ENCODE peak calls at places on chromosomes 11 and 22, in four cellular contexts. E, T, Y and O are unnamed samples.

GRCh38 chr11:34426766-34427170 is 12.0 kb upstream of the CAT start:
- DNase-seq in Y (no peak), T (peak; percentile 73), E (no peak), O (no peak)

GRCh38 chr22:19287076-19287724 is 4.3 kb downstream of the CLTCL1 start:
- DNase-seq in E (no peak), Y (no peak), T (no peak), O (no peak)

GRCh38 chr11:13891911-13892310 is 70.6 kb upstream of the SPON1 start:
- DNase-seq in Y (no peak), T (no peak), E (no peak), O (no peak)

GRCh38 chr11:8336356-8337114 is 72.9 kb upstream of the LMO1 start:
- DNase-seq in E (no peak), Y (no peak), T (no peak), O (no peak)

GRCh38 chr11:134331565-134332188 is at the start of gene GLB1L2:
- DNase-seq in E (peak; percentile 87), Y (peak; percentile 84), T (peak; percentile 99), O (peak; percentile 35)

GRCh38 chr11:102345923-102346322 is 1.1 kb upstream of the BIRC2 start:
- DNase-seq in T (no peak), Y (peak; percentile 36), E (no peak), O (peak; percentile 64)

GRCh38 chr11:46718155-46719019 is 626 bp upstream of the F2 start:
- DNase-seq in Y (no peak), T (no peak), E (no peak), O (peak; percentile 98)

GRCh38 chr22:37686002-37686982 is at the start of gene NOL12:
- DNase-seq in T (peak; percentile 91), Y (peak; percentile 89), E (peak; percentile 84), O (peak; percentile 78)

GRCh38 chr22:36769541-36769940 is 6.4 kb downstream of the IFT27 start:
- DNase-seq in E (no peak), T (no peak), Y (no peak), O (no peak)

GRCh38 chr11:69286358-69287327 is 7.3 kb upstream of the MYEOV start:
- DNase-seq in Y (no peak), T (no peak), E (no peak), O (no peak)

GRCh38 chr11:128948583-128948982 is 5.9 kb upstream of the TP53AIP1 start:
- DNase-seq in E (peak; percentile 52), T (no peak), Y (no peak), O (no peak)

GRCh38 chr22:20803696-20804324 is 29.9 kb downstream of the SERPIND1 start:
- DNase-seq in Y (peak; percentile 84), E (peak; percentile 71), T (peak; percentile 71), O (peak; percentile 40)

GRCh38 chr22:19974233-19974861 is 32.7 kb upstream of the TXNRD2 start:
- DNase-seq in T (peak; percentile 91), E (peak; percentile 93), Y (peak; percentile 93), O (peak; percentile 75)

GRCh38 chr11:124934862-124935547 is 842 bp downstream of the HEPACAM start:
- DNase-seq in E (no peak), Y (no peak), T (no peak), O (peak; percentile 78)

GRCh38 chr22:37316875-37317371 is 34.6 kb downstream of the CYTH4 start:
- DNase-seq in Y (peak; percentile 81), E (peak; percentile 80), T (peak; percentile 92), O (peak; percentile 83)

GRCh38 chr11:77074626-77075221 is 8.0 kb downstream of the CAPN5 start:
- DNase-seq in Y (no peak), E (no peak), T (no peak), O (no peak)

GRCh38 chr22:21009638-21010425 is 5.1 kb upstream of the P2RX6 start:
- DNase-seq in T (no peak), E (peak; percentile 56), Y (peak; percentile 86), O (peak; percentile 65)

GRCh38 chr11:45322891-45323597 is 36.9 kb upstream of the SYT13 start:
- DNase-seq in Y (no peak), T (no peak), E (no peak), O (no peak)

GRCh38 chr11:17641792-17642350 is 77.5 kb upstream of the MYOD1 start:
- DNase-seq in T (peak; percentile 20), E (no peak), Y (no peak), O (no peak)

GRCh38 chr11:74449369-74449931 is 17.9 kb downstream of the KCNE3 start:
- DNase-seq in E (no peak), Y (peak; percentile 81), T (peak; percentile 56), O (peak; percentile 52)

GRCh38 chr11:79304599-79305212 is 136.1 kb downstream of the TENM4 start:
- DNase-seq in Y (no peak), T (no peak), E (no peak), O (no peak)

GRCh38 chr11:101470881-101471535 is 112.8 kb downstream of the TRPC6 start:
- DNase-seq in Y (no peak), E (no peak), T (no peak), O (peak; percentile 25)

GRCh38 chr22:46051646-46052045 is 74.7 kb upstream of the WNT7B start:
- DNase-seq in E (peak; percentile 0), Y (no peak), T (no peak), O (no peak)

GRCh38 chr11:32713496-32713895 is 81.0 kb downstream of the CCDC73 start:
- DNase-seq in E (no peak), Y (no peak), T (no peak), O (no peak)

GRCh38 chr22:21450320-21450831 is 16.8 kb upstream of the TMEM191C start:
- DNase-seq in Y (no peak), T (peak; percentile 44), E (peak; percentile 45), O (no peak)

GRCh38 chr11:1254733-1255132 is 31.9 kb downstream of the MUC5B start:
- DNase-seq in T (no peak), E (no peak), Y (no peak), O (no peak)

GRCh38 chr11:65594991-65595920 is at the start of gene KCNK7:
- DNase-seq in E (no peak), T (peak; percentile 43), Y (peak; percentile 51), O (no peak)

GRCh38 chr22:49008682-49009235 is 818.9 kb downstream of the BRD1 start:
- DNase-seq in E (no peak), Y (no peak), T (no peak), O (no peak)

GRCh38 chr11:83464181-83464580 is 178.0 kb upstream of the CCDC90B start:
- DNase-seq in E (no peak), T (no peak), Y (no peak), O (no peak)

GRCh38 chr11:56103210-56103737 is at the start of gene OR8H2:
- DNase-seq in T (no peak), Y (no peak), E (no peak), O (no peak)
- TF ChIP-seq FOXJ3 in T (no peak), Y (no peak), E (no peak), O (no peak)

GRCh38 chr22:17110791-17111550 is 10.2 kb downstream of the TMEM121B start:
- DNase-seq in Y (no peak), E (no peak), T (no peak), O (no peak)
- TF ChIP-seq FOXJ3 in Y (no peak), E (no peak), T (no peak), O (no peak)

GRCh38 chr11:117457031-117457785 is 129.6 kb downstream of the CEP164 start:
- DNase-seq in E (no peak), Y (no peak), T (no peak), O (no peak)
- TF ChIP-seq FOXJ3 in E (no peak), Y (no peak), T (no peak), O (no peak)

GRCh38 chr11:123924027-123924426 is 15.4 kb upstream of the OR4D5 start:
- DNase-seq in E (no peak), Y (no peak), T (no peak), O (no peak)
- TF ChIP-seq FOXJ3 in E (no peak), Y (no peak), T (no peak), O (no peak)

DNA sequence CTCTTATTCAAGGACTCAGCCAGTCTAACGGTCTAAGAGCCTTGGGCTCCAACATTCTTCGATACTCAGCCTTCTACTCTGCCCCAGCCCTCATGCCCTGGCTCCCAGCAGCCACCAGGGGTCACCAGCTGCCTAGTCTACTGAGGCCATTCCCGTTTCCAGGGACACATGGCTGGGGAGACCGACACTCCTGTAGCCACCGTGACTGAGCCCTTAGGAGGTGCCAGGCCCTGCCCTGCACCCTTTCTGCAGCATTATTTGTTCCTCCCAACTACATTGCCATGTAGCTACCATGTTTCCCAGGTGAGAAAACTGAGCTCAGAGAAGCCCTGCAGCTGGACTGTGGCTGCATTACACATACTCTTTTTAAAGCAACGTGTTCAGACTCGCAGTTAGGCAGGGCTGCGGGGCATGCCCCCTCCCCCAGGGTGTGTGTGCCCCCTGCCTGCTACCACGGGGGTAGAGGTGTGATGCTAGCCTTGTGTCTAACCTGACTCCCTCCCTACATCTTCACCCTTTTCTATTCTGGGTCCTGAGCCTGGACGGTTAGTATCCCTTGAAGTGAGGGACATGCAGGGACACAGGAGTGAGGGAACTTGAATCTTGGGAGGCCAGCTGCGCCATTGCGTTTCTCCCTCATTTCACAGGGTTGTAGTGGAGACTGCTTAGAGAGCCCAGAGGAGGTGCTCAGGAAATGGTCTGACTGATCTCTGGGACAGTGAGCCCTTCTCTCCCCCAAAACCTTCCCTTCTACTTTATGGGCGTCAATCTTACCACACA is 17.5 kb downstream of the ATG16L2 start:
- DNase-seq in Y (peak; percentile 85), E (peak; percentile 90), T (peak; percentile 88), O (peak; percentile 63)
- TF ChIP-seq FOXJ3 in Y (no peak), E (no peak), T (no peak), O (no peak)

DNA sequence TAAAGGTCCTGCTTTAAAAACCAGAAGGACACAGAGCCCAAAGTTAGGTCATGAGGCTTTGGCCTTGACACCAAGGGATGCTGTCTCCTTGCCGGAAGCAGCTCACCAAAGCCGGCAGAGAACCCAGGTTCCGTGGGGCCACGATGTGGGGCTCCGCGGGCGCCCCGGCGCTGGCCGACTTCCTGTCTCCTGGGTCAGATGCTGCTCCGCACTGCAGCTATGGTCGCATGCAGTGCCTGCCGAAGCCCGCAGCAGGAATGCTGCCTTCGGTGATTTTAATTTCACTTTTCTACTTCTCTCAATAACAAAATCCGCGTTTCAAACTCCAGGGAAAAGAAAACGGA is 454 bp upstream of the OTUB1 start:
- DNase-seq in T (peak; percentile 60), Y (peak; percentile 62), E (peak; percentile 53), O (no peak)
- TF ChIP-seq FOXJ3 in T (no peak), Y (no peak), E (no peak), O (no peak)

DNA sequence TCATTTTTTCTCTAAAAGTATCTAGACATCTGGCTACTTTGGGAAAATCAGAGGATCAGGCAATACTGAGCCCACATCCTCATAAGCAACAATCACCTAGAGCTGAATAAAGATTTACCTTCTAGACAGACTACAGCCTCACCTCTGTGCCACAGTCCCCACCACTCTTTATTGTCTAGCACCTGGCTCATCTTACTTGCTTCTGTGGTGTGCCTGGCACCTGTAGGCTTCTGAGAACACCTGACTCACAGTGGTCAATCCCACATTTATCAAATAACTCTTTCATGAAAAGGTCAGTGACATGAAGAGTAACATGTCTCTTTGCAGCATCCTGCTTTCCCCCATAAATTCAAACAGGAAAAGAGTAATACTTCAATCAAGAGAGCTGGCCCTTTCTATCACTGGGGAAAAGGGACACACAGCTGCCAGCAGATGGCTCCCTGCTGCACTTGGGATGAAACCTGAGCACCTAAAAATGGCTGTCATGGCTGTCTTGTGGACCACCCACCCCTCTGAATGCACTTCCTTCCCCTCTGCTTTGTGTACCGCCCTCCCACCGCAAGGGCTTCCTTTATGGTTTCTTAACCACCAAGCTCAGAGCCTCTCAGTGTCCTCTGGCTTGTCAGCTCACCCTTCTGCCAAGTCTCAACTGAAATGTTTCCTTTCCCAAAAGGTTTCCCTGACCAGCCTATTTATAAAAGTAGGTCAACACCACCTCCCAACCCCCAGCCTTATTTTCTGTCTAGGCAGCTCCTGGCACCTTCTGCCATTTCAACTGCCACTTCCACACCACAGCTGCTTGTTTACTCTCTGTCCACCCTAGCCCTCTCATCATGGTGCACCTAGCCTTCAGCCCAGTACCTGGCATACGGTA is 9.3 kb downstream of the TFIP11 start:
- DNase-seq in E (peak; percentile 73), T (peak; percentile 59), Y (peak; percentile 37), O (no peak)
- TF ChIP-seq FOXJ3 in E (no peak), T (no peak), Y (no peak), O (no peak)

GRCh38 chr11:86769219-86769618 is 31.1 kb upstream of the PRSS23 start:
- DNase-seq in T (no peak), E (no peak), Y (no peak), O (no peak)
- TF ChIP-seq FOXJ3 in T (no peak), E (no peak), Y (no peak), O (no peak)